ENCODE peak calls at places on chromosome 19, in four cellular contexts. I, H, E and Y are unnamed samples.

GRCh38 chr19:1266818-1267440 is 2.2 kb upstream of the CIRBP start:
- DNase-seq in I (peak), H (peak), E (peak), Y (no peak)

GRCh38 chr19:15316498-15316897 is 15.8 kb downstream of the BRD4 start:
- DNase-seq in I (no peak), H (no peak), E (no peak), Y (no peak)

GRCh38 chr19:33192010-33192409 is 2.1 kb upstream of the LRP3 start:
- DNase-seq in I (no peak), H (no peak), E (peak), Y (no peak)

GRCh38 chr19:5075603-5076002 is 106.7 kb downstream of the KDM4B start:
- DNase-seq in I (peak), H (no peak), E (no peak), Y (no peak)

GRCh38 chr19:11204076-11204602 is 6.8 kb upstream of the KANK2 start:
- DNase-seq in I (no peak), H (no peak), E (no peak), Y (no peak)

GRCh38 chr19:31383553-31383952 is 34.3 kb upstream of the TSHZ3 start:
- DNase-seq in I (no peak), H (no peak), E (no peak), Y (no peak)

GRCh38 chr19:49764341-49764740 is 1.2 kb upstream of the TSKS start:
- DNase-seq in I (no peak), H (no peak), E (no peak), Y (no peak)

GRCh38 chr19:4676955-4677731 is 7.0 kb upstream of the MYDGF start:
- DNase-seq in I (no peak), H (peak), E (peak), Y (no peak)

GRCh38 chr19:46861691-46862503 is 1.1 kb downstream of the ARHGAP35 start:
- DNase-seq in I (no peak), H (peak), E (peak), Y (no peak)

GRCh38 chr19:35608250-35608649 is 4.3 kb upstream of the HAUS5 start:
- DNase-seq in I (no peak), H (no peak), E (no peak), Y (no peak)

GRCh38 chr19:40236026-40236355 is 9.5 kb upstream of the CCNP start:
- DNase-seq in I (no peak), H (no peak), E (no peak), Y (no peak)

GRCh38 chr19:14023404-14024235 is 4.3 kb upstream of the RLN3 start:
- DNase-seq in I (no peak), H (peak), E (peak), Y (no peak)

GRCh38 chr19:47232422-47233211 is 1.6 kb upstream of the BBC3 start:
- DNase-seq in I (no peak), H (peak), E (no peak), Y (no peak)

GRCh38 chr19:34471906-34472305 is 9.7 kb upstream of the WTIP start:
- DNase-seq in I (no peak), H (no peak), E (no peak), Y (no peak)

GRCh38 chr19:21492932-21493906 is 12.2 kb upstream of the ZNF429 start:
- DNase-seq in I (no peak), H (peak), E (no peak), Y (no peak)

GRCh38 chr19:55585658-55586339 is 5.2 kb upstream of the ZNF579 start:
- DNase-seq in I (no peak), H (no peak), E (peak), Y (peak)

GRCh38 chr19:41521860-41522555 is 54.0 kb upstream of the CEACAM21 start:
- DNase-seq in I (peak), H (no peak), E (no peak), Y (no peak)

GRCh38 chr19:44869728-44870470 is 21.2 kb upstream of the TOMM40 start:
- DNase-seq in I (no peak), H (no peak), E (no peak), Y (no peak)

GRCh38 chr19:11324079-11324661 is 15.3 kb downstream of the RAB3D start:
- DNase-seq in I (peak), H (peak), E (no peak), Y (peak)

GRCh38 chr19:32363175-32363574 is 17.8 kb downstream of the ZNF507 start:
- DNase-seq in I (no peak), H (peak), E (no peak), Y (no peak)

GRCh38 chr19:29705706-29706105 is 9.4 kb downstream of the C19orf12 start:
- DNase-seq in I (no peak), H (no peak), E (no peak), Y (no peak)

GRCh38 chr19:18773682-18774081 is 17.4 kb downstream of the COMP start:
- DNase-seq in I (no peak), H (no peak), E (no peak), Y (no peak)

GRCh38 chr19:18772620-18773587 is 18.2 kb downstream of the COMP start:
- DNase-seq in I (no peak), H (peak), E (no peak), Y (no peak)

GRCh38 chr19:18770663-18771327 is 20.3 kb downstream of the COMP start:
- DNase-seq in I (no peak), H (no peak), E (no peak), Y (no peak)

GRCh38 chr19:18769989-18770528 is 21.0 kb downstream of the COMP start:
- DNase-seq in I (no peak), H (no peak), E (no peak), Y (no peak)

GRCh38 chr19:18771328-18772242 is 19.5 kb downstream of the COMP start:
- DNase-seq in I (no peak), H (no peak), E (no peak), Y (no peak)
- TF ChIP-seq CTCF in I (no peak), H (no peak), E (peak), Y (peak)

DNA sequence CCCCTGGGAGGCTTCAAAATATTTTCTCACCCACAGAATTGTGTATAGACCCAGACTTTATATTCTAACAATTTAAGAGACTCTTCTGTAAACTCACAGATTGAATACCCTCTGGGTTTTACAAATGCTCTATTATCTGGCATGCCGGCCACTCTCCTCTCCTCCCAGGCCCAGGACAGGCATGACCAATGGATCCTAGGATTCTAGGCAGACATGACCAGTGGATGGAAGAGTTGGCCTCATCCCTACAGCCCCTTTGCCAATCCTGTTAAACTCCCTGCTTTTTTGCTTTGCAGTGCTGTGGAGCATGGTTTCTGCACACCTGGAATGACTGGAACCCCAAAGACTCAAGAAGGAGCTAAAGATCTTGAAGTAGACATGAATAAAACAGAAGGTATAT is 5.8 kb downstream of the ACSBG2 start:
- DNase-seq in I (no peak), H (no peak), E (no peak), Y (no peak)
- TF ChIP-seq CTCF in I (no peak), H (no peak), E (no peak), Y (no peak)

DNA sequence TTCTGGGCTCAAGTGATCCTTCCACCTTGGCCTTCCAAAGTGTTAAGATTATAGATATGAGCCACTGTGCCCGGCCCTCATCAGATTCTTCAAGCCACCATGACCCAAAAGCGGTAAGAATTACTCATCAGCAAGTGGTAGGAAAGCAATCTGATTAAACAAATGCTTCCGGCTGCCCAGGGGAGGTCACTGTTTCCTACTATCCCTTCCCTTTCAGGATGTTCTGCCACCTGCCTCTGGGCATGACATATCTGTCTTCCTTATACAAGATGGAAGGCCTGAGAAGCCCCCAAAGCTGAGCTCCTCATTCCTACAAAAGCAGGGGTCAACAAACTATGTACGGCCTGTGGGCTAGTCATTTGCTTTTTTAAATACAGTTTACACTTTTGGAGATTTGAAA is 6.9 kb downstream of the ABHD8 start:
- DNase-seq in I (no peak), H (peak), E (no peak), Y (no peak)
- TF ChIP-seq CTCF in I (no peak), H (peak), E (no peak), Y (no peak)

GRCh38 chr19:48445256-48445605 is 552 bp upstream of the GRWD1 start:
- DNase-seq in I (no peak), H (peak), E (no peak), Y (no peak)

GRCh38 chr19:48446579-48446978 is 796 bp downstream of the GRWD1 start:
- DNase-seq in I (no peak), H (no peak), E (no peak), Y (no peak)

GRCh38 chr19:48444129-48444932 is 1.5 kb upstream of the GRWD1 start:
- DNase-seq in I (no peak), H (no peak), E (peak), Y (no peak)

GRCh38 chr19:48444933-48445194 is 919 bp upstream of the GRWD1 start:
- DNase-seq in I (no peak), H (no peak), E (no peak), Y (no peak)

GRCh38 chr19:48445606-48446481 is at the start of gene GRWD1:
- DNase-seq in I (peak), H (peak), E (peak), Y (peak)
- TF ChIP-seq CTCF in I (no peak), H (peak), E (no peak), Y (no peak)